ENCODE peak calls at places on chromosome 7, in ten cellular contexts. U, I, K, V, B, G, Y, A, X and J are unnamed samples.

GRCh38 chr7:38518516-38518915 is 112.7 kb downstream of the AMPH start:
- DNase-seq in U (no peak), K (no peak), G (peak; percentile 38), B (no peak), V (no peak), A (no peak), Y (no peak), I (no peak), X (no peak), J (no peak)

GRCh38 chr7:140084142-140084655 is 21.4 kb upstream of the PARP12 start:
- DNase-seq in U (no peak), V (no peak), Y (no peak), G (no peak), K (no peak), A (no peak), X (no peak), B (no peak), I (no peak), J (no peak)

GRCh38 chr7:117134885-117135552 is 181.7 kb downstream of the ST7 start:
- DNase-seq in G (no peak), K (no peak), X (no peak), Y (no peak), U (no peak), I (no peak), B (no peak), V (no peak), A (no peak), J (no peak)

GRCh38 chr7:116630932-116631449 is 41.0 kb upstream of the MET start:
- DNase-seq in V (peak; percentile 20), G (peak; percentile 98), U (no peak), A (peak; percentile 33), K (peak; percentile 98), Y (peak; percentile 61), X (no peak), I (peak; percentile 100), B (peak; percentile 60), J (peak; percentile 15)

GRCh38 chr7:128347573-128348147 is 4.0 kb upstream of the RBM28 start:
- DNase-seq in V (no peak), I (peak; percentile 85), U (no peak), K (peak; percentile 50), B (peak; percentile 50), X (peak; percentile 55), G (peak; percentile 68), A (no peak), Y (no peak), J (peak; percentile 78)

GRCh38 chr7:104231054-104232046 is 23.5 kb upstream of the ORC5 start:
- DNase-seq in G (peak; percentile 80), X (no peak), Y (peak; percentile 39), U (peak; percentile 36), K (peak; percentile 62), I (peak; percentile 81), B (peak; percentile 47), V (peak; percentile 20), A (no peak), J (peak; percentile 88)

GRCh38 chr7:92880212-92881090 is 44.1 kb upstream of the CDK6 start:
- DNase-seq in X (no peak), B (peak; percentile 62), K (peak; percentile 17), I (peak; percentile 93), G (no peak), A (no peak), V (no peak), U (no peak), Y (no peak), J (peak; percentile 68)

GRCh38 chr7:109844362-109844761 is 1246.6 kb upstream of the LRRN3 start:
- DNase-seq in X (no peak), A (no peak), V (no peak), K (peak; percentile 41), Y (no peak), I (peak; percentile 52), B (peak; percentile 5), U (peak; percentile 9), G (peak; percentile 4), J (peak; percentile 26)

GRCh38 chr7:66301249-66301648 is 96.1 kb downstream of the TPST1 start:
- DNase-seq in X (no peak), Y (no peak), G (no peak), B (no peak), U (no peak), I (no peak), K (no peak), V (no peak), A (no peak), J (peak; percentile 36)

GRCh38 chr7:73827568-73828106 is 3.2 kb upstream of the CLDN4 start:
- DNase-seq in I (peak; percentile 25), U (peak; percentile 99), A (no peak), Y (no peak), K (peak; percentile 97), G (no peak), V (peak; percentile 47), B (no peak), X (no peak), J (peak; percentile 73)

GRCh38 chr7:45073031-45073842 is 15.5 kb downstream of the NACAD start:
- DNase-seq in G (no peak), A (no peak), K (no peak), I (no peak), V (no peak), Y (no peak), B (no peak), U (no peak), X (no peak), J (no peak)

GRCh38 chr7:151440799-151441443 is 980 bp upstream of the CRYGN start:
- DNase-seq in G (peak; percentile 14), V (no peak), A (no peak), U (no peak), X (no peak), K (no peak), Y (no peak), I (no peak), B (no peak), J (no peak)

GRCh38 chr7:143305423-143306070 is 10.4 kb upstream of the CLCN1 start:
- DNase-seq in X (peak; percentile 74), U (no peak), I (peak; percentile 87), K (peak; percentile 51), B (peak; percentile 44), G (peak; percentile 63), Y (peak; percentile 32), A (no peak), V (peak; percentile 64), J (peak; percentile 60)

GRCh38 chr7:140899883-140900282 is 24.8 kb downstream of the BRAF start:
- DNase-seq in Y (no peak), U (no peak), X (no peak), A (no peak), I (peak; percentile 84), V (no peak), G (no peak), B (peak; percentile 5), K (no peak), J (peak; percentile 91)

GRCh38 chr7:31874631-31875374 is 187.8 kb downstream of the PPP1R17 start:
- DNase-seq in B (no peak), A (no peak), U (no peak), X (no peak), Y (no peak), V (no peak), I (no peak), K (peak; percentile 12), G (no peak), J (peak; percentile 6)

GRCh38 chr7:112350596-112350995 is 99.7 kb upstream of the IFRD1 start:
- DNase-seq in A (no peak), Y (no peak), I (no peak), B (no peak), G (no peak), V (no peak), K (no peak), X (no peak), U (peak; percentile 3), J (no peak)

GRCh38 chr7:108604685-108605077 is 35.0 kb downstream of the DNAJB9 start:
- DNase-seq in V (no peak), B (no peak), X (no peak), G (no peak), I (no peak), A (no peak), U (no peak), Y (no peak), K (no peak), J (no peak)

GRCh38 chr7:127654404-127655392 is 2.7 kb downstream of the SND1 start:
- DNase-seq in A (no peak), V (no peak), K (peak; percentile 33), Y (no peak), X (no peak), G (peak; percentile 35), U (no peak), I (peak; percentile 24), B (no peak), J (peak; percentile 69)

GRCh38 chr7:45435846-45436245 is 138.3 kb upstream of the ADCY1 start:
- DNase-seq in G (peak; percentile 88), U (no peak), I (no peak), A (no peak), V (no peak), X (no peak), Y (peak; percentile 18), K (peak; percentile 91), B (no peak), J (no peak)

GRCh38 chr7:32536585-32536984 is 41.3 kb downstream of the AVL9 start:
- DNase-seq in V (no peak), Y (peak; percentile 60), X (no peak), B (no peak), U (no peak), G (peak; percentile 67), I (no peak), A (no peak), K (peak; percentile 92), J (no peak)

GRCh38 chr7:4631664-4632171 is 50.4 kb upstream of the FOXK1 start:
- DNase-seq in V (peak; percentile 74), X (peak; percentile 44), I (peak; percentile 75), G (peak; percentile 97), B (peak; percentile 84), U (peak; percentile 81), A (peak; percentile 50), Y (peak; percentile 96), K (peak; percentile 86), J (peak; percentile 81)

GRCh38 chr7:98617051-98617959 is at the start of gene NPTX2:
- DNase-seq in K (peak; percentile 36), G (peak; percentile 42), X (peak; percentile 83), I (peak; percentile 58), B (no peak), Y (no peak), U (peak; percentile 57), A (no peak), V (peak; percentile 25), J (peak; percentile 93)